ENCODE peak calls at places on chromosome 20, in eight cellular contexts. E is transverse colon, S is hepatocyte, V is mammary epithelial cell, T is right lobe of liver, Y is tibial artery, L is dorsolateral prefrontal cortex, J is colonic mucosa. W is an unnamed sample.

GRCh38 chr20:57785720-57786119 is 75.9 kb upstream of the PMEPA1 start:
- DNase-seq in E (no peak), S (no peak), V (no peak), T (no peak), Y (no peak), L (no peak), J (no peak), W (no peak)

GRCh38 chr20:64107736-64108457 is 532 bp upstream of the NPBWR2 start:
- DNase-seq in E (peak; percentile 6), S (no peak), V (no peak), T (peak; percentile 23), Y (no peak), L (no peak), J (no peak), W (no peak)

GRCh38 chr20:36883972-36884535 is 8.1 kb downstream of the TLDC2 start:
- DNase-seq in E (no peak), S (no peak), V (no peak), T (no peak), Y (no peak), L (no peak), J (no peak), W (no peak)

GRCh38 chr20:33859157-33859695 is 48.1 kb downstream of the CHMP4B start:
- DNase-seq in E (peak; percentile 52), S (no peak), V (no peak), T (no peak), Y (no peak), L (no peak), J (no peak), W (peak; percentile 12)

GRCh38 chr20:34629342-34629741 is 47.5 kb downstream of the PIGU start:
- DNase-seq in E (no peak), S (no peak), V (no peak), T (no peak), Y (no peak), L (no peak), J (no peak), W (no peak)

GRCh38 chr20:45293041-45294002 is 13.3 kb upstream of the RBPJL start:
- DNase-seq in E (peak; percentile 89), S (peak; percentile 87), V (peak; percentile 60), T (peak; percentile 80), Y (peak; percentile 83), L (peak; percentile 83), J (peak; percentile 89), W (peak; percentile 65)

GRCh38 chr20:62646851-62647520 is 4.7 kb downstream of the SLCO4A1 start:
- DNase-seq in E (peak; percentile 78), S (no peak), V (no peak), T (no peak), Y (no peak), L (no peak), J (peak; percentile 73), W (no peak)

GRCh38 chr20:6501061-6501460 is 266.4 kb upstream of the BMP2 start:
- DNase-seq in E (no peak), S (no peak), V (peak; percentile 94), T (no peak), Y (no peak), L (no peak), J (no peak), W (peak; percentile 76)

GRCh38 chr20:57048027-57048869 is 218.2 kb downstream of the BMP7 start:
- DNase-seq in E (peak; percentile 37), S (peak; percentile 59), V (peak; percentile 37), T (no peak), Y (no peak), L (no peak), J (peak; percentile 37), W (peak; percentile 42)

GRCh38 chr20:45322952-45323383 is 14.9 kb upstream of the MATN4 start:
- DNase-seq in E (peak; percentile 60), S (peak; percentile 65), V (peak; percentile 51), T (peak; percentile 81), Y (peak; percentile 76), L (peak; percentile 78), J (peak; percentile 74), W (no peak)

GRCh38 chr20:19811231-19811630 is 53.2 kb downstream of the RIN2 start:
- DNase-seq in E (no peak), S (no peak), V (no peak), T (no peak), Y (no peak), L (no peak), J (no peak), W (no peak)

GRCh38 chr20:63898882-63899558 is 4.1 kb downstream of the DNAJC5 start:
- DNase-seq in E (no peak), S (no peak), V (no peak), T (no peak), Y (no peak), L (no peak), J (no peak), W (no peak)

GRCh38 chr20:17955302-17955701 is 13.3 kb downstream of the SNX5 start:
- DNase-seq in E (no peak), S (no peak), V (no peak), T (no peak), Y (no peak), L (no peak), J (no peak), W (peak; percentile 40)
- H3K4me3 ChIP-seq in E (no peak overlapping the region), S (no peak overlapping the region), V (no peak overlapping the region), T (no peak overlapping the region), Y (no peak overlapping the region), L (no peak overlapping the region), J (no peak overlapping the region), W (no peak overlapping the region)

GRCh38 chr20:60627751-60628565 is 624.1 kb upstream of the CDH4 start:
- DNase-seq in E (no peak), S (no peak), V (no peak), T (no peak), Y (no peak), L (no peak), J (no peak), W (no peak)
- TF ChIP-seq CTCF in E (no peak), S (no peak), V (peak; percentile 3), T (no peak), Y (no peak), L (no peak), J (no peak), W (no peak)

GRCh38 chr20:31693987-31694661 is 28.5 kb downstream of the BCL2L1 start:
- DNase-seq in E (no peak), S (no peak), V (no peak), T (no peak), Y (no peak), L (no peak), J (no peak), W (no peak)
- H3K27ac ChIP-seq in E (peak overlapping the region; percentile 83), S (peak overlapping the region; percentile 80), V (no peak overlapping the region), T (peak overlapping the region; percentile 76), Y (peak overlapping the region; percentile 35), L (peak overlapping the region; percentile 85), J (peak overlapping the region; percentile 14), W (no peak overlapping the region)

GRCh38 chr20:44187054-44187762 is at the start of gene JPH2:
- DNase-seq in E (peak; percentile 56), S (peak; percentile 70), V (peak; percentile 83), T (no peak), Y (peak; percentile 72), L (no peak), J (peak; percentile 64), W (peak; percentile 24)
- H3K4me3 ChIP-seq in E (peak within 1 kb of the TSS; percentile 51), S (peak within 1 kb of the TSS; percentile 50), V (peak within 1 kb of the TSS; percentile 60), T (no peak within 1 kb of the TSS), Y (peak within 1 kb of the TSS; percentile 73), L (no peak within 1 kb of the TSS), J (peak within 1 kb of the TSS; percentile 35), W (peak within 1 kb of the TSS; percentile 46)

GRCh38 chr20:21125072-21125848 is 622 bp upstream of the KIZ start:
- DNase-seq in E (peak; percentile 56), S (peak; percentile 77), V (peak; percentile 46), T (peak; percentile 63), Y (peak; percentile 42), L (peak; percentile 61), J (peak; percentile 60), W (peak; percentile 46)
- TF ChIP-seq CTCF in E (no peak), S (no peak), V (no peak), T (peak; percentile 27), Y (no peak), L (no peak), J (no peak), W (peak; percentile 48)

DNA sequence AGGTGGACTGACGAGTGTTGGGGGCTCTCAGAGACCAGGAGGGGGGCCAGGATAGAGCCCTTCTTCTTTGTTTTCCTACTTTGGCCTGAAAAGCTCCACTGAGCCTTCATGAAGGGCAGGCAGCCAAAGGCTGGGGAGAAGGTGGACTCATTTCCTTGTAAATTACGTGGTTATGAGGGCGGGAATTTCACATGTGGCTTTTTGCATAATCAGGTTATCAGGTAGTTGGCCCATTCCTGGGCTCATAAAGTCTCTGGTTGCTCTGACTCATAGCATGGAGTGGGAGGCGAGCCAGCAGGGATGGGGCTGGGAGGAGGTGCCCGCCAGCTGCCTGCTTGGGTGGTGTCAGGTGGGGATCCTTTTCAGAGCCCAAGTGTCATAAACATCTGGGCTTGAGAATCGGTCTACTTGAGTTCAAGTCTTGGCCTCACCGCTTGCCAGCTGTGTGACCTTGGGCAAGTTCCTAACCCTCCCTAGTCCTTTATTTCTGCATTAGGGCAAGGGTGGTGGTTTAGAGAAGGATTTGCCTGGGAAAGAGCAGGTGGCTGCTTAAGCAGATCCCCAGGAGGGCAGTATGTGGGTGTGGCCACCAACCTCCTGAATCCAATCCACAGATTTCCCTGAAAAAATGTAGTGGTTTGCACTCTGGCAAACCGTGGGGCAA is 26.5 kb upstream of the RNF24 start:
- DNase-seq in E (peak; percentile 90), S (peak; percentile 92), V (peak; percentile 98), T (no peak), Y (peak; percentile 32), L (no peak), J (peak; percentile 96), W (peak; percentile 87)
- H3K27ac ChIP-seq in E (peak overlapping the region; percentile 24), S (peak overlapping the region; percentile 94), V (no peak overlapping the region), T (no peak overlapping the region), Y (no peak overlapping the region), L (no peak overlapping the region), J (no peak overlapping the region), W (no peak overlapping the region)

GRCh38 chr20:32358883-32359632 is 927 bp downstream of the ASXL1 start:
- DNase-seq in E (peak; percentile 84), S (peak; percentile 94), V (peak; percentile 44), T (peak; percentile 81), Y (peak; percentile 81), L (peak; percentile 12), J (peak; percentile 85), W (peak; percentile 27)
- H3K4me3 ChIP-seq in E (peak overlapping the region; percentile 97), S (peak overlapping the region; percentile 86), V (peak overlapping the region; percentile 46), T (peak overlapping the region; percentile 92), Y (peak overlapping the region; percentile 60), L (peak overlapping the region; percentile 88), J (peak overlapping the region; percentile 69), W (peak overlapping the region; percentile 91)

DNA sequence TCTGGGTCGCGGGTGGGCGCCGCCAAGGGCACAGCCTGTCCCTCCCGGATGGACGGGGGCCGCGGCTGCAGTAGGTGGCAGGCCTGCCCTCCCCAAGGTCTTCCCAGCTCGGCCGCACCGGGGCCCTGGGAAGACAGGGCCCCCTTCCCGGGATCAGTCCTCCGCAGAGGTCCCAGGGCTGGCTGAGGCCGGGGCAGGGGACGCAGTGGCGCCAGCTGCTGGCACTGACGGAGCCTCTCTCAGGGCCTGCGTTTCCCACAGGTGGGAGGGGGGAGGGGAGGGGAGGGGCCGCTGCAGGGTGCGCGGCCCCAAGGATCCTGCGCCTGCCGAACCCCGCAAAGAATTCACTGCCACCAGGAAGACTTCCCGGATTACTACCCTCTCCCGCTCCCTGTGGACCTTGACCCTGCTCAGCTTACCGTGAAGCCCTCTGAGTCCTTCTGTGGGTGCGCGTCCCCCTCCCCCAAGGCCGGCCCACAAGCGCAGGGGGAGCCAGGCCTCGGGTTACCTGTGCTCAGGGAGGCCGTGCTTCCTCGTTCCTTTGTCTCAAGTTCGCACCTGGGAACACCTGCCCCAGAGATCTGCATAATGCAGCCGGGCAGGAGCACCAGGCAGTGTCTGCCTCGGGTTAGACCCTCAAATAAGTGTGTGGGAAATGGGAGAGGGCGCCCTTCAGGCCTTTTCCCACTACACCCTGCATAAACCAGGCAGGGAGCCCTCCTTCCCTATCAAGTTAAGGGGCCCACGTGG is 5.1 kb downstream of the LZTS3 start:
- DNase-seq in E (peak; percentile 64), S (peak; percentile 87), V (no peak), T (peak; percentile 40), Y (no peak), L (no peak), J (peak; percentile 73), W (no peak)
- TF ChIP-seq CTCF in E (no peak), S (peak; percentile 24), V (no peak), T (no peak), Y (no peak), L (no peak), J (no peak), W (no peak)

W was measured in brain microvascular endothelial cell.